ENCODE peak calls at places on chromosomes 3 and 15, in four cellular contexts. One of them, this sample, is unnamed.

GRCh38 chr3:88058322-88058592 is 548 bp downstream of the CGGBP1 start:
- DNase-seq in pancreas: no peak
- DNase-seq in uterus: no peak
- DNase-seq in GM12865: no peak
- DNase-seq in this sample: no peak

GRCh38 chr3:130834476-130834875 is 59.4 kb upstream of the ATP2C1 start:
- DNase-seq in GM12865: no peak
- DNase-seq in uterus: no peak
- DNase-seq in pancreas: no peak
- DNase-seq in this sample: no peak

GRCh38 chr15:62644216-62644873 is 398.2 kb upstream of the TPM1 start:
- DNase-seq in pancreas: no peak
- DNase-seq in uterus: no peak
- DNase-seq in GM12865: no peak
- DNase-seq in this sample: no peak

GRCh38 chr3:15007681-15008141 is 57.4 kb downstream of the MRPS25 start:
- DNase-seq in GM12865: no peak
- DNase-seq in uterus: no peak
- DNase-seq in pancreas: no peak
- DNase-seq in this sample: no peak

GRCh38 chr3:161475905-161476304 is 20.7 kb upstream of the OTOL1 start:
- DNase-seq in pancreas: no peak
- DNase-seq in GM12865: no peak
- DNase-seq in uterus: no peak
- DNase-seq in this sample: no peak

GRCh38 chr15:66955001-66955516 is 110.3 kb upstream of the SMAD3 start:
- DNase-seq in uterus: no peak
- DNase-seq in GM12865: no peak
- DNase-seq in pancreas: no peak
- DNase-seq in this sample: no peak

GRCh38 chr3:32592696-32593353 is 22.2 kb upstream of the DYNC1LI1 start:
- DNase-seq in pancreas: no peak
- DNase-seq in uterus: no peak
- DNase-seq in GM12865: no peak
- DNase-seq in this sample: no peak

GRCh38 chr3:73469331-73469730 is 155.4 kb downstream of the PDZRN3 start:
- DNase-seq in GM12865: no peak
- DNase-seq in uterus: no peak
- DNase-seq in pancreas: no peak
- DNase-seq in this sample: no peak

GRCh38 chr15:64895285-64896065 is 16.2 kb upstream of the ANKDD1A start:
- DNase-seq in uterus: no peak
- DNase-seq in GM12865: peak; percentile 86
- DNase-seq in pancreas: no peak
- DNase-seq in this sample: peak; percentile 45

GRCh38 chr15:88860212-88860611 is 35.1 kb downstream of the HAPLN3 start:
- DNase-seq in pancreas: no peak
- DNase-seq in GM12865: no peak
- DNase-seq in uterus: no peak
- DNase-seq in this sample: no peak

GRCh38 chr3:122576174-122576940 is 1.1 kb upstream of the PARP15 start:
- DNase-seq in GM12865: peak; percentile 92
- DNase-seq in uterus: no peak
- DNase-seq in pancreas: no peak
- DNase-seq in this sample: peak; percentile 61

GRCh38 chr3:111636506-111636905 is 41.4 kb upstream of the ZBED2 start:
- DNase-seq in pancreas: no peak
- DNase-seq in GM12865: no peak
- DNase-seq in uterus: no peak
- DNase-seq in this sample: no peak

GRCh38 chr3:154229217-154229590 is 95.1 kb downstream of the DHX36 start:
- DNase-seq in uterus: no peak
- DNase-seq in GM12865: no peak
- DNase-seq in pancreas: no peak
- DNase-seq in this sample: no peak

GRCh38 chr3:134066539-134067310 is 37.0 kb upstream of the SLCO2A1 start:
- DNase-seq in uterus: no peak
- DNase-seq in GM12865: no peak
- DNase-seq in pancreas: no peak
- DNase-seq in this sample: no peak

GRCh38 chr15:27696530-27696929 is 402.6 kb downstream of the OCA2 start:
- DNase-seq in uterus: no peak
- DNase-seq in GM12865: no peak
- DNase-seq in pancreas: no peak
- DNase-seq in this sample: no peak

GRCh38 chr15:95840004-95840403 is 490.5 kb upstream of the NR2F2 start:
- DNase-seq in uterus: peak; percentile 41
- DNase-seq in pancreas: no peak
- DNase-seq in GM12865: no peak
- DNase-seq in this sample: no peak

GRCh38 chr3:112987710-112988334 is 3.0 kb upstream of the GTPBP8 start:
- DNase-seq in pancreas: no peak
- DNase-seq in uterus: no peak
- DNase-seq in GM12865: no peak
- DNase-seq in this sample: no peak

GRCh38 chr15:48177383-48177874 is 666 bp downstream of the MYEF2 start:
- DNase-seq in uterus: no peak
- DNase-seq in GM12865: peak; percentile 48
- DNase-seq in pancreas: no peak
- DNase-seq in this sample: peak; percentile 16

GRCh38 chr3:194365978-194366490 is 3.5 kb downstream of the LRRC15 start:
- DNase-seq in pancreas: no peak
- DNase-seq in uterus: no peak
- DNase-seq in GM12865: no peak
- DNase-seq in this sample: no peak

GRCh38 chr15:42069025-42069424 is 25.3 kb downstream of the PLA2G4D start:
- DNase-seq in GM12865: no peak
- DNase-seq in uterus: no peak
- DNase-seq in pancreas: no peak
- DNase-seq in this sample: no peak

GRCh38 chr15:55241193-55241592 is 44.5 kb upstream of the RSL24D1 start:
- DNase-seq in GM12865: no peak
- DNase-seq in uterus: no peak
- DNase-seq in pancreas: no peak
- DNase-seq in this sample: no peak

GRCh38 chr3:52437326-52438103 is 7.4 kb downstream of the SEMA3G start:
- DNase-seq in pancreas: no peak
- DNase-seq in uterus: peak; percentile 17
- DNase-seq in GM12865: no peak
- DNase-seq in this sample: no peak

GRCh38 chr3:37996785-37997301 is 6.3 kb downstream of the VILL start:
- DNase-seq in pancreas: peak; percentile 63
- DNase-seq in GM12865: peak; percentile 90
- DNase-seq in uterus: peak; percentile 71
- DNase-seq in this sample: peak; percentile 93

GRCh38 chr3:129619726-129620162 is 13.3 kb upstream of the PLXND1 start:
- DNase-seq in GM12865: no peak
- DNase-seq in pancreas: no peak
- DNase-seq in uterus: no peak
- DNase-seq in this sample: no peak

GRCh38 chr3:178623666-178624255 is 87.5 kb downstream of the KCNMB2 start:
- DNase-seq in GM12865: no peak
- DNase-seq in uterus: no peak
- DNase-seq in pancreas: no peak
- DNase-seq in this sample: no peak

GRCh38 chr3:38022887-38023709 is 6.3 kb downstream of the PLCD1 start:
- DNase-seq in uterus: no peak
- DNase-seq in GM12865: no peak
- DNase-seq in pancreas: no peak
- DNase-seq in this sample: peak; percentile 21

GRCh38 chr15:98689431-98689861 is 41.1 kb downstream of the IGF1R start:
- DNase-seq in GM12865: no peak
- DNase-seq in uterus: no peak
- DNase-seq in pancreas: no peak
- DNase-seq in this sample: no peak

GRCh38 chr3:31968927-31969418 is 12.1 kb downstream of the OSBPL10 start:
- DNase-seq in uterus: no peak
- DNase-seq in pancreas: no peak
- DNase-seq in GM12865: no peak
- DNase-seq in this sample: no peak

GRCh38 chr15:23035964-23036566 is 3.3 kb downstream of the TUBGCP5 start:
- DNase-seq in pancreas: peak; percentile 25
- DNase-seq in uterus: no peak
- DNase-seq in GM12865: peak; percentile 75
- DNase-seq in this sample: peak; percentile 78

GRCh38 chr3:12427551-12427950 is 56.7 kb upstream of the TSEN2 start:
- DNase-seq in pancreas: no peak
- DNase-seq in uterus: no peak
- DNase-seq in GM12865: no peak
- DNase-seq in this sample: no peak

DNA sequence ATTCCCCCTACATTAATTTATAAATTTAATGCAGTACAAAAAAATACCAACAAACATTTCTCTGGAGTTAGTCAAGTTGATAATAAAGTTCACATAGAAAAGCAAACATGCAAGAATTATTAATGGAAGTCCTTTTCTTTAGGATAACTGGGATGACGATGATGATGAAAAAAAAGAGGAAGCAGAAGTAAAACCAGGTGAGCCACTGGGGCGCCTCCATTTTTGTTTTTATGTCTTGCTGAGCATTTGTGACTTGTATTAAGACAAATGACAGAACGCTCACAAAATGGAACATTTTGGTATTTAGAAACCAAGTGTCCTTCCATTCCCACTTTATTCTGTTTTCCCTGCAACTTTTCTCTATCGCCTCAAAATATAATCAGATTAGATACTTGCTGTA is 13.8 kb downstream of the EIF3J start:
- DNase-seq in uterus: no peak
- DNase-seq in GM12865: no peak
- DNase-seq in pancreas: no peak
- DNase-seq in this sample: no peak
- TF ChIP-seq CTCF in uterus: no peak
- TF ChIP-seq CTCF in GM12865: no peak
- TF ChIP-seq CTCF in pancreas: no peak
- TF ChIP-seq CTCF in this sample: no peak

DNA sequence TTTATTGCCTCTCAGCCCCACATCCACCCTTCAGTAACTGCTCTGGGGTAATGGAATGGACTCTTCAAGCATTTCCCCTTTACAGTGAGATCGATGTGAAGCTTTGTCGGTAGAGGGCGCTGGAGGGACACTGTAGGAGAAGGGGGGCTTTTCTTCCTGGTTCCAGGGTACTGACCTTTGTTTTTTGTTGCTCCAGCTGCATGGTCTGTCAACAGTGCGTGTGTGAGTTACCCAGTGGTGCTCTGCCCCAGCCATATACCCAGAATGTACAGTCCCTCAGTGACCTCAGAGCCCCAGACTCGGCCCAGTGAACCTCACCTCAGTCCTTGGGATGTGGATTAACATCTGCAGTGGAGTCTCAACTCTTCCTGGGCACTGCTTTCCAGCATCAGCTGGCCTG is 180.3 kb upstream of the TSC22D2 start:
- DNase-seq in GM12865: peak; percentile 79
- DNase-seq in pancreas: no peak
- DNase-seq in uterus: no peak
- DNase-seq in this sample: peak; percentile 78
- TF ChIP-seq CTCF in GM12865: peak; percentile 81
- TF ChIP-seq CTCF in pancreas: no peak
- TF ChIP-seq CTCF in uterus: peak; percentile 18
- TF ChIP-seq CTCF in this sample: peak; percentile 75

GRCh38 chr3:45134758-45135521 is 11.2 kb downstream of the CDCP1 start:
- DNase-seq in GM12865: no peak
- DNase-seq in uterus: no peak
- DNase-seq in pancreas: no peak
- DNase-seq in this sample: no peak

GRCh38 chr3:45140392-45140791 is 5.8 kb downstream of the CDCP1 start:
- DNase-seq in uterus: no peak
- DNase-seq in GM12865: no peak
- DNase-seq in pancreas: no peak
- DNase-seq in this sample: no peak

GRCh38 chr3:45139372-45139894 is 6.7 kb downstream of the CDCP1 start:
- DNase-seq in GM12865: no peak
- DNase-seq in uterus: peak; percentile 31
- DNase-seq in pancreas: no peak
- DNase-seq in this sample: no peak

GRCh38 chr3:45135959-45136358 is 10.2 kb downstream of the CDCP1 start:
- DNase-seq in uterus: no peak
- DNase-seq in pancreas: no peak
- DNase-seq in GM12865: no peak
- DNase-seq in this sample: no peak

DNA sequence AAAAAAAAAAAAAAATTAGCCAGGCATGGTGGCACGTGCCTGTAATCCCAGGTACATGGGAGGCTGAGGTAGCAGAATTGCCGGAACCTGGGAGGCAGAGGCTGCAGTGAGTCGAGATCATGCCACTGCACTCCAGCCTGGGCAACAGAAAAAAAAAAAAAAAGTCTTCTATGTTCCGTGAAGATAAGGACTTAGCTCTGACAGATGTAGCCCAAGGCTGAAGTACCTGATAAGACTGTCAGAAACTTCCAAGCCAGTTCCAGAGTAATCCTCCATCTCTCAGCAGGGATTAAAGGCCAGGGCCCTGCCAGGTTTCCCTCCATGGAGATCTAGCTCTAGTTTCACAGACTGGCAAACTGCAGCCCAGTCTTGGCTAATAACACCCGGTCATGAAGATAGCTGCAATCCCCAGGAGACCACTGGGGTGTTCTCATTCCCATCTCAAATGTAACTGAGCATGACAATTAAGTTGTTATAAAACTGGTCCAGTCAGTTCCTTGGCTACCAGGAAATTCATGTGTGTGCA is 8.5 kb downstream of the CDCP1 start:
- DNase-seq in GM12865: no peak
- DNase-seq in pancreas: peak; percentile 11
- DNase-seq in uterus: no peak
- DNase-seq in this sample: no peak
- TF ChIP-seq CTCF in GM12865: no peak
- TF ChIP-seq CTCF in pancreas: no peak
- TF ChIP-seq CTCF in uterus: no peak
- TF ChIP-seq CTCF in this sample: no peak

DNA sequence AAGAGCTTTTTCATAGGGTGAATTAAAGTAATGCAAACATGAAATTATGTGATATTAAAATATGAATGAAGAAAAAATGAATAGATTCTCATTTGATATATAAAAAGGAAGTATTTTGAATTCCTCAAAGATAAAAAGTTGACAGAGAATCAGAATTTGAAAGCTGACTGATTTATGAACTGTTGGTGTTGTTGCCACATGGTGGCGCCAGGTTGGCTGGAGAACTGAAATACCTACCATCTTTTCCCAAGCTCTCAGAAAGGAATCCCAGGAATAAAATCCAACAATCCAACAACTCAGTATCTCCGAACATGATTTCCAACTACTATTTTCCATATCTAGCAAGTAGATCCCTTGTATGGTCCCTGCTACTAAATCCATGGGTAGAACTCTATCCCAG is 3.1 kb downstream of the MYRIP start:
- DNase-seq in uterus: no peak
- DNase-seq in pancreas: no peak
- DNase-seq in GM12865: no peak
- DNase-seq in this sample: no peak
- TF ChIP-seq CTCF in uterus: no peak
- TF ChIP-seq CTCF in pancreas: peak; percentile 6
- TF ChIP-seq CTCF in GM12865: peak; percentile 25
- TF ChIP-seq CTCF in this sample: no peak

GRCh38 chr3:132180337-132180791 is 136.8 kb upstream of the ACP3 start:
- DNase-seq in pancreas: no peak
- DNase-seq in GM12865: peak; percentile 56
- DNase-seq in uterus: no peak
- DNase-seq in this sample: no peak
- TF ChIP-seq CTCF in pancreas: no peak
- TF ChIP-seq CTCF in GM12865: no peak
- TF ChIP-seq CTCF in uterus: peak; percentile 11
- TF ChIP-seq CTCF in this sample: peak; percentile 65